ENCODE peak calls at places on chromosomes 7 and 10, in four cellular contexts. One of them, this sample, is unnamed.

GRCh38 chr10:117955171-117955570 is 91.6 kb downstream of the RAB11FIP2 start:
- DNase-seq in tibial nerve: no peak
- DNase-seq in HCT116: no peak
- DNase-seq in K562: no peak
- DNase-seq in this sample: no peak

GRCh38 chr10:35041502-35041879 is 48.6 kb downstream of the CUL2 start:
- DNase-seq in tibial nerve: no peak
- DNase-seq in HCT116: peak; percentile 41
- DNase-seq in K562: no peak
- DNase-seq in this sample: no peak

GRCh38 chr10:105952153-105952552 is 1212.4 kb downstream of the SORCS1 start:
- DNase-seq in tibial nerve: no peak
- DNase-seq in HCT116: no peak
- DNase-seq in K562: no peak
- DNase-seq in this sample: no peak

GRCh38 chr10:56823849-56824248 is 462.8 kb upstream of the ZWINT start:
- DNase-seq in tibial nerve: no peak
- DNase-seq in HCT116: no peak
- DNase-seq in K562: no peak
- DNase-seq in this sample: no peak

GRCh38 chr7:132112632-132113031 is 463.6 kb downstream of the PLXNA4 start:
- DNase-seq in tibial nerve: no peak
- DNase-seq in HCT116: no peak
- DNase-seq in K562: no peak
- DNase-seq in this sample: no peak

GRCh38 chr10:133159950-133160812 is at the start of gene KNDC1:
- DNase-seq in tibial nerve: no peak
- DNase-seq in HCT116: no peak
- DNase-seq in K562: peak; percentile 81
- DNase-seq in this sample: no peak

GRCh38 chr7:145224775-145225174 is 388.9 kb upstream of the TPK1 start:
- DNase-seq in tibial nerve: no peak
- DNase-seq in HCT116: no peak
- DNase-seq in K562: no peak
- DNase-seq in this sample: no peak

GRCh38 chr10:51629969-51630617 is 69.3 kb downstream of the CSTF2T start:
- DNase-seq in tibial nerve: no peak
- DNase-seq in HCT116: no peak
- DNase-seq in K562: no peak
- DNase-seq in this sample: peak; percentile 56

GRCh38 chr10:99788598-99789259 is 6.3 kb downstream of the ABCC2 start:
- DNase-seq in tibial nerve: peak; percentile 78
- DNase-seq in HCT116: no peak
- DNase-seq in K562: no peak
- DNase-seq in this sample: peak; percentile 45

GRCh38 chr7:4681922-4682620 is at the start of gene FOXK1:
- DNase-seq in tibial nerve: peak; percentile 60
- DNase-seq in HCT116: no peak
- DNase-seq in K562: peak; percentile 90
- DNase-seq in this sample: peak; percentile 55

GRCh38 chr10:132397671-132398565 is 918 bp downstream of the PWWP2B start:
- DNase-seq in tibial nerve: no peak
- DNase-seq in HCT116: no peak
- DNase-seq in K562: no peak
- DNase-seq in this sample: peak; percentile 41

DNA sequence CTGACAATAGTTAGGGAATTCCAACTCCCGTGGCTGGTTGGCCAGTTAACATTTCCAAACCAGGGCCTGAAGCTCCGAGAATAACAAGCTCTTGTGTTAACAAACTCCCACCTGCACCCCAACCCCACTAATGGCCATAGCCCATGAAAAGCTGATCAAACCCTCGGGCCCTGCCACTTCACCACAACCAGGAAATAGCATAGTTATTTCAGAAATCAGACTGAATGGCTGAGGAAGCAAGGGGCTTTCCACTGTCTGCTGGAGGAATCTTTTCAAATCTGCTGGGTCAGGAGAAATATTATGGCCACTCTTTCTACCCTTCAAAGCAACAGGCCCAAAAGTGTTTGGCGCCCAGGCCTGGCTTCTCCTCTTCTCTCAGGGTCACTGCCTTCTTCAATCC is 145.6 kb downstream of the GLCCI1 start:
- DNase-seq in tibial nerve: no peak
- DNase-seq in HCT116: no peak
- DNase-seq in K562: no peak
- DNase-seq in this sample: no peak
- H3K27ac ChIP-seq in tibial nerve: no peak overlapping the region
- H3K27ac ChIP-seq in HCT116: no peak overlapping the region
- H3K27ac ChIP-seq in K562: no peak overlapping the region
- H3K27ac ChIP-seq in this sample: no peak overlapping the region

DNA sequence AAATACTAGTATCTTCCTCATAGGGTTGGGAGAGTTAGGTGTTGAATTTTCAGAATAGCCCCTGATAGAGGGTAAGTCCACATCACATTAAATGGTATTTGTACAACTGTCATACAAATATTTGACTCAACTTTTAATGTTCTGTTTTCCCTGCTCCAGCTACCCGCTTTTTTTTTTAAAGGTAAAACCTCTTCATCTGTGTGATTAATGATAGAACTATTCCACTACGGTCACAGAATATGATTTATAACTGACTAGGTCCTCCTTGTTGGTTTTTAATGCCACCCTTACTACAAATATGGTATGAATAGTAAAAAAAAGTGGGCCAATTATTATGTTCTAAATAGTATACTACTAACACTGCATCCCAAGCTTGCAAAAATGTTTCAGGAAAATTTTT is 15.6 kb upstream of the NRP1 start:
- DNase-seq in tibial nerve: no peak
- DNase-seq in HCT116: no peak
- DNase-seq in K562: no peak
- DNase-seq in this sample: no peak
- H3K4me3 ChIP-seq in tibial nerve: no peak overlapping the region
- H3K4me3 ChIP-seq in HCT116: no peak overlapping the region
- H3K4me3 ChIP-seq in K562: no peak overlapping the region
- H3K4me3 ChIP-seq in this sample: no peak overlapping the region

GRCh38 chr7:129501760-129502707 is at the start of gene SMKR1:
- DNase-seq in tibial nerve: peak; percentile 31
- DNase-seq in HCT116: peak; percentile 46
- DNase-seq in K562: peak; percentile 99
- DNase-seq in this sample: peak; percentile 17
- TF ChIP-seq POLR2A in tibial nerve: no peak
- TF ChIP-seq POLR2A in HCT116: peak; percentile 44
- TF ChIP-seq POLR2A in K562: no peak
- TF ChIP-seq POLR2A in this sample: no peak

GRCh38 chr10:44650576-44651394 is 260.4 kb upstream of the TMEM72 start:
- DNase-seq in tibial nerve: no peak
- DNase-seq in HCT116: no peak
- DNase-seq in K562: no peak
- DNase-seq in this sample: no peak

GRCh38 chr10:44647877-44648542 is 263.1 kb upstream of the CXCL12 start:
- DNase-seq in tibial nerve: peak; percentile 41
- DNase-seq in HCT116: no peak
- DNase-seq in K562: no peak
- DNase-seq in this sample: no peak

GRCh38 chr10:44651395-44651661 is 259.8 kb upstream of the TMEM72 start:
- DNase-seq in tibial nerve: no peak
- DNase-seq in HCT116: no peak
- DNase-seq in K562: no peak
- DNase-seq in this sample: no peak

GRCh38 chr10:44648691-44649090 is 262.4 kb upstream of the TMEM72 start:
- DNase-seq in tibial nerve: no peak
- DNase-seq in HCT116: no peak
- DNase-seq in K562: no peak
- DNase-seq in this sample: no peak

DNA sequence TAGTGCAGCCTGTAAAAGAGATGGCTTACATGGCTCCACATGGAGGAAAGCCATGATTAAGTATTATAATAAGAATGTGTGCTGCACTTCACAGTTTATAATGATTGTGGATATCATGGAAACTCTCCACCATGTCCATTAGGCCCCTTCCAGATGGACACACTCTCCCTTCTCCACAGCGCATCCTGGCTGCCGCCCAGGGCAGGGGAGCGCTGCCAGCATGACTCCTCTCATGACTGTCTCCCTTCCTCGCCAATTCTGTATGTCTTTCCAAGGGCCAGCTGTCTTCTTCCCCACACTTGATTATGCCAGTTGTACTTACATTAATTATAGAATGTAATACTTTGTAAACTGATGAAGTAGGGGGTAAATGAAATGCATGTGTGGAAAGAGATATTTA is 259.3 kb upstream of the TMEM72 start:
- DNase-seq in tibial nerve: no peak
- DNase-seq in HCT116: no peak
- DNase-seq in K562: no peak
- DNase-seq in this sample: no peak
- H3K27ac ChIP-seq in tibial nerve: no peak overlapping the region
- H3K27ac ChIP-seq in HCT116: no peak overlapping the region
- H3K27ac ChIP-seq in K562: no peak overlapping the region
- H3K27ac ChIP-seq in this sample: no peak overlapping the region